ENCODE peak calls at places on chromosomes 3 and 15, in four cellular contexts. K is GM12878, S is A549, F is K562. A is an unnamed sample.
A peak's percentile ranks its signal among the peaks of the same experiment; 100 is the strongest.

GRCh38 chr15:92429378-92430066 is 35.8 kb downstream of the ST8SIA2 start:
- DNase-seq in K (no peak), S (peak; percentile 81), F (peak; percentile 53), A (peak; percentile 61)

GRCh38 chr15:93649691-93650235 is 560.8 kb upstream of the RGMA start:
- DNase-seq in K (no peak), S (no peak), F (no peak), A (no peak)

GRCh38 chr3:195806211-195806915 is 5.4 kb downstream of the MUC4 start:
- DNase-seq in K (no peak), S (no peak), F (no peak), A (no peak)

GRCh38 chr15:31328999-31329639 is 2.5 kb downstream of the KLF13 start:
- DNase-seq in K (no peak), S (no peak), F (peak; percentile 78), A (no peak)

GRCh38 chr15:95932141-95932540 is 398.4 kb upstream of the NR2F2 start:
- DNase-seq in K (no peak), S (no peak), F (no peak), A (no peak)

GRCh38 chr3:18124501-18124900 is 300.6 kb downstream of the SATB1 start:
- DNase-seq in K (no peak), S (no peak), F (no peak), A (peak; percentile 67)

GRCh38 chr3:55492976-55493375 is 5.9 kb upstream of the WNT5A start:
- DNase-seq in K (no peak), S (no peak), F (no peak), A (no peak)

GRCh38 chr3:115239717-115240116 is 92.6 kb upstream of the ZBTB20 start:
- DNase-seq in K (no peak), S (peak; percentile 96), F (peak; percentile 29), A (peak; percentile 100)

GRCh38 chr15:99084965-99085364 is 19.9 kb upstream of the SYNM start:
- DNase-seq in K (no peak), S (no peak), F (no peak), A (no peak)

GRCh38 chr3:39378957-39379777 is 4.0 kb upstream of the SLC25A38 start:
- DNase-seq in K (no peak), S (no peak), F (no peak), A (no peak)

GRCh38 chr3:136457793-136458192 is 207.7 kb downstream of the PCCB start:
- DNase-seq in K (no peak), S (no peak), F (no peak), A (no peak)

GRCh38 chr15:39239562-39239961 is 341.3 kb upstream of the THBS1 start:
- DNase-seq in K (no peak), S (no peak), F (no peak), A (peak; percentile 84)

GRCh38 chr3:113906568-113907140 is 41.2 kb upstream of the ZDHHC23 start:
- DNase-seq in K (no peak), S (no peak), F (no peak), A (peak; percentile 17)

GRCh38 chr3:150168694-150169093 is 198.0 kb upstream of the PFN2 start:
- DNase-seq in K (no peak), S (no peak), F (no peak), A (peak; percentile 44)

GRCh38 chr3:111292117-111292516 is 220.5 kb downstream of the NECTIN3 start:
- DNase-seq in K (no peak), S (no peak), F (no peak), A (no peak)

GRCh38 chr3:44439499-44440295 is 37.8 kb downstream of the ZNF445 start:
- DNase-seq in K (peak; percentile 88), S (no peak), F (peak; percentile 93), A (peak; percentile 61)

GRCh38 chr3:11154036-11154952 is at the start of gene HRH1:
- DNase-seq in K (no peak), S (peak; percentile 31), F (peak; percentile 27), A (no peak)

GRCh38 chr3:21028412-21028811 is 722.6 kb downstream of the ZNF385D start:
- DNase-seq in K (no peak), S (no peak), F (no peak), A (no peak)

GRCh38 chr3:25428003-25428861 is at the start of gene RARB:
- DNase-seq in K (no peak), S (peak; percentile 95), F (peak; percentile 31), A (peak; percentile 81)

GRCh38 chr15:56892651-56893348 is 25.6 kb upstream of the TCF12 start:
- DNase-seq in K (no peak), S (no peak), F (no peak), A (no peak)

GRCh38 chr3:183503738-183504137 is 51.8 kb downstream of the KLHL6 start:
- DNase-seq in K (no peak), S (no peak), F (no peak), A (no peak)

GRCh38 chr15:62809968-62810260 is 232.6 kb upstream of the TPM1 start:
- DNase-seq in K (no peak), S (no peak), F (no peak), A (peak; percentile 25)

GRCh38 chr3:52752045-52752660 is 18.6 kb downstream of the NEK4 start:
- DNase-seq in K (no peak), S (no peak), F (no peak), A (peak; percentile 54)

GRCh38 chr3:173976281-173976680 is 578.7 kb downstream of the NLGN1 start:
- DNase-seq in K (no peak), S (no peak), F (no peak), A (no peak)

GRCh38 chr3:28575100-28575747 is 226.6 kb upstream of the AZI2 start:
- DNase-seq in K (no peak), S (no peak), F (no peak), A (no peak)

GRCh38 chr3:128784228-128784627 is 58.2 kb downstream of the RAB7A start:
- DNase-seq in K (no peak), S (peak; percentile 16), F (peak; percentile 46), A (no peak)

GRCh38 chr3:136464502-136464901 is 214.4 kb downstream of the PCCB start:
- DNase-seq in K (no peak), S (no peak), F (no peak), A (peak; percentile 95)

GRCh38 chr3:140358696-140359095 is 319.2 kb upstream of the TRIM42 start:
- DNase-seq in K (no peak), S (no peak), F (no peak), A (no peak)

GRCh38 chr3:150319900-150320299 is 88.2 kb upstream of the TSC22D2 start:
- DNase-seq in K (no peak), S (peak; percentile 95), F (no peak), A (peak; percentile 96)

GRCh38 chr3:134037168-134037567 is 7.4 kb upstream of the SLCO2A1 start:
- DNase-seq in K (no peak), S (no peak), F (no peak), A (no peak)

GRCh38 chr3:20185364-20185732 is 658 bp downstream of the SGO1 start:
- DNase-seq in K (no peak), S (peak; percentile 21), F (no peak), A (peak; percentile 8)

GRCh38 chr3:179671709-179672337 is 19.0 kb downstream of the USP13 start:
- DNase-seq in K (no peak), S (no peak), F (no peak), A (peak; percentile 58)

GRCh38 chr3:140420621-140421357 is 257.1 kb upstream of the TRIM42 start:
- DNase-seq in K (no peak), S (peak; percentile 8), F (no peak), A (peak; percentile 32)

GRCh38 chr15:47744496-47744895 is 27.2 kb downstream of the SEMA6D start:
- DNase-seq in K (no peak), S (no peak), F (no peak), A (no peak)

GRCh38 chr15:39609166-39609918 is 28.5 kb downstream of the THBS1 start:
- DNase-seq in K (no peak), S (no peak), F (no peak), A (no peak)

GRCh38 chr3:128496019-128496601 is 3.1 kb upstream of the GATA2 start:
- DNase-seq in K (no peak), S (no peak), F (no peak), A (no peak)

GRCh38 chr15:43361313-43361903 is 9.4 kb downstream of the ZSCAN29 start:
- DNase-seq in K (no peak), S (no peak), F (no peak), A (no peak)

GRCh38 chr3:151816091-151816604 is 2.2 kb downstream of the AADAC start:
- DNase-seq in K (no peak), S (peak; percentile 72), F (no peak), A (peak; percentile 87)
- TF ChIP-seq ELK1 in K (no peak), S (no peak), F (no peak), A (no peak)

GRCh38 chr15:83547168-83547567 is 100.0 kb downstream of the SH3GL3 start:
- DNase-seq in K (no peak), S (no peak), F (no peak), A (no peak)

GRCh38 chr15:83545803-83546534 is 98.8 kb downstream of the SH3GL3 start:
- DNase-seq in K (no peak), S (no peak), F (no peak), A (no peak)

GRCh38 chr15:83555383-83555782 is 98.5 kb upstream of the ADAMTSL3 start:
- DNase-seq in K (no peak), S (no peak), F (no peak), A (no peak)

GRCh38 chr15:83554558-83554957 is 99.4 kb upstream of the ADAMTSL3 start:
- DNase-seq in K (no peak), S (no peak), F (no peak), A (no peak)

DNA sequence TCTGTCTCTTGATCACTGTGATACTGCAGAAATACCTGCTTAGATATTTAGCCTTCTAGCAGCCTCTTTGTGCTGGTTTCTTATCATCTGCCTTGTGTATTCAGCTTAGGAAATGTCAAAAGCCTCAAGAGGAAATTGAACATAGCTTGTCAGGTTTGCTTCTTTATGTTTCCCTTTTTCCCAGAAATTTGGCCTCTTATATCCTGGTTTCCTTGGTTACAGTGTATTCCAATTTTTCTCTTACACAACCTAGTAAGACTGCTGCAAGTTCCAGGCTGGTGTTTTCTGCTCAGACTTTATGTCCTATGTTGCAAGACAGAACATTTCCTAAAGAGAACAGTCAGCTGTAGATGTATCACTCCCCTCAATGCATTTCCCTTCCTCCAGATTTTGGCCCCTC is 102.4 kb downstream of the SH3GL3 start:
- DNase-seq in K (no peak), S (no peak), F (no peak), A (no peak)
- TF ChIP-seq ELK1 in K (no peak), S (no peak), F (no peak), A (no peak)

DNA sequence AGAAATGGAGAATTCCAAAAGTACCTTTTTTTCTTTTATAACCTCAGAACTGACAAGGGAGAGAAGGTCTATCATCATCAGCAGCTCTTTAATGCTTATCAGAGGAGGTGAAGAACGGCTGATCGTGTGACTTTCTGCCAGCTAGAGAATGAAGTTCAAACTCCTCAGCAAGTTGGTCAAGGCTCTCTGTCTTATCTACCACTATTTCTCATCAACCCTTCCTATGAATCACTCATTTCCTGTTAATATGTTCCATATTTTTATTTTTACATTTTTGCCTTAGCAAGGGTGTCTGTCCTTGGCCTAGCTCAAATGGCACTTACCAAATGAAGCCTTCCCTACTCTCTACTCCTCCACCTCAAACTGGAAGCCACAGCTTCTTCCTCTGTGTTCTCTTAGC is 73.1 kb upstream of the TSPAN3 start:
- DNase-seq in K (no peak), S (no peak), F (no peak), A (peak; percentile 59)
- TF ChIP-seq ELK1 in K (no peak), S (no peak), F (no peak), A (no peak)

GRCh38 chr15:28125673-28126651 is 26.8 kb upstream of the OCA2 start:
- DNase-seq in K (no peak), S (peak; percentile 63), F (peak; percentile 44), A (peak; percentile 64)
- TF ChIP-seq ELK1 in K (no peak), S (no peak), F (no peak), A (no peak)

A was measured in IMR-90.